ENCODE peak calls at places on chromosomes 3 and 15, in six cellular contexts. C is bronchial epithelial cell, B is Calu3, G is B cell, Y is A549, N is pancreas. F is an unnamed sample.

GRCh38 chr3:43001094-43001553 is 22.0 kb downstream of the GASK1A start:
- DNase-seq in C (peak), B (no peak), G (no peak), Y (no peak), N (peak), F (no peak)

GRCh38 chr15:98062869-98063268 is 102.4 kb downstream of the ARRDC4 start:
- DNase-seq in C (no peak), B (no peak), G (no peak), Y (no peak), N (no peak), F (no peak)

GRCh38 chr3:41117398-41117870 is 81.9 kb upstream of the CTNNB1 start:
- DNase-seq in C (peak), B (peak), G (peak), Y (peak), N (peak), F (peak)

GRCh38 chr3:54520060-54520459 is 397.7 kb downstream of the CACNA2D3 start:
- DNase-seq in C (no peak), B (no peak), G (no peak), Y (no peak), N (no peak), F (no peak)

GRCh38 chr3:177673105-177673804 is 476.0 kb upstream of the TBL1XR1 start:
- DNase-seq in C (peak), B (no peak), G (no peak), Y (peak), N (no peak), F (no peak)

GRCh38 chr3:3107181-3107580 is 3.0 kb downstream of the IL5RA start:
- DNase-seq in C (no peak), B (no peak), G (no peak), Y (no peak), N (no peak), F (no peak)

GRCh38 chr3:66555214-66555844 is 54.5 kb upstream of the LRIG1 start:
- DNase-seq in C (no peak), B (no peak), G (no peak), Y (peak), N (no peak), F (no peak)

GRCh38 chr3:56023546-56023945 is 444.7 kb downstream of the ERC2 start:
- DNase-seq in C (no peak), B (no peak), G (no peak), Y (no peak), N (no peak), F (no peak)

GRCh38 chr3:197504239-197505191 is 51.3 kb downstream of the BDH1 start:
- DNase-seq in C (no peak), B (no peak), G (no peak), Y (no peak), N (no peak), F (no peak)

GRCh38 chr15:100113351-100114075 is 228.3 kb downstream of the ADAMTS17 start:
- DNase-seq in C (no peak), B (no peak), G (no peak), Y (no peak), N (no peak), F (no peak)

GRCh38 chr3:190036631-190037030 is 84.1 kb downstream of the P3H2 start:
- DNase-seq in C (peak), B (no peak), G (no peak), Y (no peak), N (no peak), F (no peak)

GRCh38 chr15:65916664-65917406 is 47.5 kb downstream of the RAB11A start:
- DNase-seq in C (peak), B (peak), G (peak), Y (peak), N (peak), F (no peak)

GRCh38 chr3:170033489-170033888 is 4.3 kb upstream of the GPR160 start:
- DNase-seq in C (no peak), B (no peak), G (peak), Y (peak), N (no peak), F (no peak)

GRCh38 chr3:194828126-194828525 is 142.4 kb downstream of the FAM43A start:
- DNase-seq in C (no peak), B (no peak), G (no peak), Y (no peak), N (no peak), F (no peak)

GRCh38 chr3:127823590-127823857 is 1.2 kb upstream of the MGLL start:
- DNase-seq in C (no peak), B (no peak), G (no peak), Y (no peak), N (no peak), F (no peak)

GRCh38 chr3:127822836-127823589 is 698 bp upstream of the MGLL start:
- DNase-seq in C (no peak), B (peak), G (peak), Y (peak), N (no peak), F (peak)

GRCh38 chr3:127820871-127821853 is 1.2 kb downstream of the MGLL start:
- DNase-seq in C (no peak), B (no peak), G (no peak), Y (no peak), N (no peak), F (peak)

GRCh38 chr3:127820221-127820870 is 2.0 kb downstream of the MGLL start:
- DNase-seq in C (peak), B (peak), G (no peak), Y (peak), N (no peak), F (no peak)

DNA sequence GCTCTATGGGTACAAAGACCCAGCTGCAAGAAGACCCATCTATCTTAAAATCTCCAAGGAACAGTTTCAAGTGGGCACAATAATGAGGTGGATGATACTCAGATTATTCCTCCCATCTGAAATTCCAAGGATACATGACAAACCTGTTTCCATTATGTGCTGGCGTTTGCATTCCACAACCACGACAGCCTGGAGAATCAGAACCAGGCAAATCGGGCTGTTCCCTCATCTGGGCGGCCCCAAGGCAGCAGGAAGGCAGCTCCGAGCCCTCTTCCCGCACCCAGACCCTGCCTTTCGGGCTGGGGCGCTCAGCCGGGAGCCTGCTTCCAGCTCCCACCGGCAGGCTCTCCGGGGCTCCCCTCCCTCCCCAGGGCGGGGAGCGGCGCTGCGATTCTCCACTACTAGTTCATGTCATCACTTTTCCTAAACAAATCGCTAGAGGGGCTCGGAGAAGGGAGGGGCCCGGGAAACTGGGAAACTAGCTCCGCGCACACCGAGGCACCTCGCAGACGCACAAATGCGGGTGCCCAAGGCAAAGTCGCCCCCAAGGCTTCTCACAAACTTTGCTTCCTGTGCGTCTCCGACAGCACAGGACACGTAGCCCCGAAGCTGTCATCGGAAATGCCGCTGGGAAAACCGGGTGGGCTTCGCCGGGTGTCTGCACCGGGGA is at the start of gene MGLL:
- DNase-seq in C (peak), B (peak), G (no peak), Y (peak), N (no peak), F (no peak)
- TF ChIP-seq CTCF in C (no peak), B (no peak), G (no peak), Y (no peak), N (no peak), F (no peak)

DNA sequence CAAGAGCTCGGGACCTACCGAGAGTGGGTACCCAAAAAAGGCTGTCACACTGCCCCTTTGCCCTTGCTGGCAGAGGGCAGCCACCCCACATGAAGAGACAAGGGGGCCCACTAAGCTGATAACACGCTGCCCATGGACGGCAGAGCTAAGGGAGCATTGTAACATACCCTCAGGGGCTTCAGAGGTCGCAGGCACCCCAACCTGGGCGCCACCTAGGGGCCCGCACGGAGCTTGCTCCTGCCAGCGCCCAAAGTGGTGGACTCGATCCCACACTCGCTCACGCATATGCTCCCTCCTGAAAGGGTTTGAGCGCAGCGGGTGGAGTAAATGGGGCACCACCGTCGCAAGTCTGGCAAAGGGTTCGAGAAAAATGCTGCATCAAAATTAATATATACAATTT is 975.4 kb downstream of the ZPLD1 start:
- DNase-seq in C (no peak), B (no peak), G (no peak), Y (no peak), N (peak), F (no peak)
- TF ChIP-seq CTCF in C (no peak), B (no peak), G (no peak), Y (no peak), N (no peak), F (peak)

GRCh38 chr3:39919281-39919680 is 109.9 kb downstream of the MYRIP start:
- DNase-seq in C (no peak), B (no peak), G (no peak), Y (no peak), N (no peak), F (no peak)

GRCh38 chr3:39911465-39912309 is 102.3 kb downstream of the MYRIP start:
- DNase-seq in C (peak), B (peak), G (no peak), Y (no peak), N (no peak), F (no peak)

GRCh38 chr3:39910828-39911464 is 101.5 kb downstream of the MYRIP start:
- DNase-seq in C (peak), B (peak), G (no peak), Y (no peak), N (no peak), F (no peak)

GRCh38 chr3:39917060-39917773 is 107.8 kb downstream of the MYRIP start:
- DNase-seq in C (peak), B (no peak), G (no peak), Y (no peak), N (no peak), F (no peak)

GRCh38 chr3:39915027-39915426 is 105.6 kb downstream of the MYRIP start:
- DNase-seq in C (no peak), B (no peak), G (no peak), Y (no peak), N (no peak), F (no peak)
- TF ChIP-seq CTCF in C (no peak), B (no peak), G (no peak), Y (no peak), N (no peak), F (no peak)

GRCh38 chr15:101675015-101675414 is 22.8 kb upstream of the TM2D3 start:
- DNase-seq in C (peak), B (no peak), G (no peak), Y (peak), N (no peak), F (no peak)

GRCh38 chr15:101675796-101676582 is 23.8 kb upstream of the TM2D3 start:
- DNase-seq in C (peak), B (no peak), G (peak), Y (peak), N (no peak), F (no peak)

GRCh38 chr15:101669744-101670143 is 17.6 kb upstream of the TM2D3 start:
- DNase-seq in C (peak), B (no peak), G (no peak), Y (no peak), N (no peak), F (no peak)

GRCh38 chr15:101676965-101677364 is 24.8 kb upstream of the TM2D3 start:
- DNase-seq in C (no peak), B (no peak), G (no peak), Y (no peak), N (no peak), F (no peak)

GRCh38 chr15:101672298-101672697 is 20.1 kb upstream of the TM2D3 start:
- DNase-seq in C (no peak), B (no peak), G (no peak), Y (no peak), N (no peak), F (no peak)
- TF ChIP-seq CTCF in C (no peak), B (no peak), G (no peak), Y (no peak), N (no peak), F (no peak)

DNA sequence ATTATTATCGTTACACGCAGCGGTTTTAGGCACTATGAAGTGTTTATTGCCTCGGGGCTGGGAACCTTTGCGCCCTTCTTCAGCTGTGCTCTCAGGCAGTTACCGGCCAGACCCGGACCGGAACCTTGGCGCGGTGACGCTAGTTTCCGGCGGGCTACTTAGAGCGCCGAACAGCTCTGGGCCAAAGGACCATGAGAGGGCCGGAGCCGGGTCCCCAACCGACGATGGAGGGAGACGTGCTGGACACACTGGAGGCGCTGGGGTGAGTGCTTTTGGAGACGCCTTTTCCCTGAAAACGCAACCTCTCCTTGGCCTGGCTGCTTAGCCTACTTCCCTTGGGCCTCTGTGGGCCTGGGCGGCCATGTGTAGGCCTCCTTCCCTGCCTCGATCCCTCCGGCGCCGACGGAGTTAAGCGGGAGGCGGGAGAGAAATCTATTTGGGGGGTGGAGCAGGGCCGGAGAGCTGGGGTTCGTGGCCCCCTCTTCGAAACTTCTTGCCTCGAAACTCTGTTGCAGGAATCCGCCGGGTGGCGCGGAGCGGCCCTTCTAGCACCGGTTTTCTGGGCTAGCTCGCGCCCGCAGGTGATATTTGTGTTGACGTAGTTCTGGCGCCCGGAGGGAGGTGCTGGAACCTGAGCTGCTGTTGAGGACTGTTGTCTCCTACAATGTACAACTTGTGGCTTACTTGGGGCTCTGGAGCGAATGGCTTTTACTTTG is at the start of gene FAM98B:
- DNase-seq in C (peak), B (peak), G (peak), Y (peak), N (peak), F (peak)
- TF ChIP-seq CTCF in C (peak), B (no peak), G (peak), Y (no peak), N (no peak), F (no peak)

DNA sequence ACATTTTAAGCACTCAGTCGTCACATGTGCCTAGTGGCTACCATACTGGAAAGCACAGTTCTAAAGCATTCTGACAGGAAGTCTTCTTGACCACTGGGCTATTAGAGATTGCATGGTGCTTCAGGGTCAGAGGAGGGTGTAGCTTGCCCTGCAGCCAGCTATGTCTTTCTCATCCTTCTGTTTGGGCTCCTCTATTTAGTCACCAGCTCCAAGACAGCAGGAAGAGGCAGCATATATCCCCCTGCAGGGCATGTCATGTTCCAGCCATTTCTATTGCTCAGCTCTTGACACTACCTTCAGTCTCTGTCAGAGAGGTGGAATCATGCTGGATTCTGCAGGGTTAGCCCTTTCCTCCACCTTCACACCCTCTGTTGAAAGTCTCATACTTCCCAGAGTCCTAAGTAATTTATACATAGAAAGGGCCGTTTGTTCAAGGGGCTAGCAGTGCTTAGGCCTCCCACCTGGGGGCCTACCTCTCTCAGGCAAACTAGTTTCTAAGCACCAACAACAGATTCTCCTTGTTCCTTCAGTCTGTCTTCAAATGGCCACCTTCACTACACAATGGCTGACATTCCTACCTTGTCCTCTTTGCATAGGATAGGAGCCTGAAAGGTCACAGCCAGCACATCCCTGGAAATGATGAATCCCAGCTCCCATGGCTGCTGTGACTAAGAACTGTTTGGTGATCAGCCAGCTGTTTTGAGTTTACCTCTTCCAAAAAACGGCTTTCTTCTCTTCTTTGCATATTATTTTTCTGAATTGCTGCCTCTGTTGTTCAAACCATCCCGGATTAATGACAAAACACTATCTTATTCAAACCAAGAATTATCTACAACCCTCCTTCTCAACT is 115.7 kb upstream of the BFSP2 start:
- DNase-seq in C (no peak), B (no peak), G (no peak), Y (no peak), N (no peak), F (no peak)
- TF ChIP-seq CTCF in C (no peak), B (no peak), G (no peak), Y (no peak), N (no peak), F (no peak)

DNA sequence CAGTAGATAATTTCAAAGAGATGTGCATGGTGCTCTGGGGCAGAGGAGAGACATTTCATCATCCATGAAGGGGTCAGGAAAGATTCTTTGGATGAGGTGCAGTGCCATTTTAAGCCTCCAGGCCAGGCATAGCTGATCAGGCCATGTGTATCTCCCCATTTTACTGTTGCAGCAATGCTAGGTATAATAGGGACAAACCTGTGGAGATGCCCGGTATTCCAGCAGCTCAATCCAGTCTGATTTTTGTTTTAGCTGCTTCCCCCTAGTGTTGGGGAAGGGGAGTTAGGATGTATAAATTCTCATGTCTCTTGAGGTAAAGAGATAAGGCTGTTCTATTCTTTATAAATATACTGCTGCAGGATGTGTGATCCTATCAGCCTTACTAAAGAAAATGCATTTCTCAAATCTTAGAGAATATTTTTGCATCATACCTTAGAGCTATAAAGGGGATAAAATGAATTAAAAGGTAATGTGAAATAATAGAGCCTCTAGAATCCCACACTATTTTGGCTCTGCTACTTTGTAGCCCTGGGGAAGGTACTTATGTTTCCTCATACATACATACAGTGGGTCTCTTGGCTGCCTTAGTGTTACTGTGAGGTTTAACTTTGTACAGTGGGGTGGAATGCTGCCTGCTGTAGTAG is 5.2 kb downstream of the CDV3 start:
- DNase-seq in C (peak), B (peak), G (no peak), Y (peak), N (no peak), F (no peak)
- TF ChIP-seq CTCF in C (peak), B (peak), G (peak), Y (peak), N (peak), F (peak)

GRCh38 chr3:36924748-36925521 is 19.9 kb downstream of the TRANK1 start:
- DNase-seq in C (no peak), B (no peak), G (no peak), Y (no peak), N (no peak), F (no peak)
- TF ChIP-seq CTCF in C (no peak), B (no peak), G (no peak), Y (no peak), N (no peak), F (no peak)

GRCh38 chr3:133376805-133377204 is 23.1 kb upstream of the BFSP2 start:
- DNase-seq in C (no peak), B (no peak), G (no peak), Y (peak), N (no peak), F (no peak)

GRCh38 chr3:133374706-133375105 is 25.1 kb upstream of the BFSP2 start:
- DNase-seq in C (no peak), B (no peak), G (no peak), Y (no peak), N (no peak), F (no peak)

GRCh38 chr3:133380481-133381225 is 19.2 kb upstream of the BFSP2 start:
- DNase-seq in C (no peak), B (no peak), G (no peak), Y (no peak), N (peak), F (no peak)

GRCh38 chr3:133379926-133380325 is 19.9 kb upstream of the BFSP2 start:
- DNase-seq in C (no peak), B (no peak), G (no peak), Y (no peak), N (no peak), F (no peak)

DNA sequence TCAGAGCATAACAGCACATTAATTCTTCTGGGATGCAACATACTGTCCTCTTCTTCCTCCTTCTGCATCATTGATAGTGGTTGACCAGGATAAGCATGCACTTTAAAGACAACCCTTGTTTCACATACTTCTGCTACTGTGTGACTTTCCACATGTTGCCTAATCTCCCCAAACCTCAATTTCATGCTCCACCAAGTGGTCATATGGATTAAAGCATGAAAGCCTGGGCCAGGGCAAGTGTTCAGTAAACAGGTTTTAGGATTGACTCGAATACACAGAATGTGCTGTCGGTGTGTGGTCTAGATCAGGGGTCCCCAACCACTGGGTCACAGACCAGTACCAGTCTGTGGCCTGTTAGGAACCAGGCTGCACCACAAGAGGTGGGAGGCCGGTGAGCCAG is 22.5 kb upstream of the BFSP2 start:
- DNase-seq in C (peak), B (peak), G (no peak), Y (peak), N (no peak), F (no peak)
- TF ChIP-seq CTCF in C (peak), B (peak), G (no peak), Y (peak), N (no peak), F (no peak)

GRCh38 chr3:132038198-132038825 is 3.5 kb upstream of the CPNE4 start:
- DNase-seq in C (peak), B (no peak), G (no peak), Y (peak), N (no peak), F (no peak)
- TF ChIP-seq CTCF in C (peak), B (peak), G (no peak), Y (peak), N (peak), F (peak)

F was measured in CD14-positive monocyte.